ENCODE peak calls at places on chromosome 12, in seven cellular contexts. Q, B, D, I, E, K and G are unnamed samples.

GRCh38 chr12:124369055-124369900 is 74.4 kb downstream of the RFLNA start:
- DNase-seq in Q (no peak), B (peak; percentile 100), D (peak; percentile 98), I (peak; percentile 85), E (peak; percentile 87), K (peak; percentile 76), G (peak; percentile 88)

GRCh38 chr12:57309420-57309819 is 58.4 kb upstream of the STAC3 start:
- DNase-seq in Q (no peak), B (peak; percentile 90), D (peak; percentile 41), I (no peak), E (no peak), K (no peak), G (no peak)

GRCh38 chr12:11228268-11228879 is 41.1 kb downstream of the PRB3 start:
- DNase-seq in Q (peak; percentile 76), B (peak; percentile 21), D (peak; percentile 29), I (peak; percentile 63), E (no peak), K (no peak), G (peak; percentile 10)

GRCh38 chr12:42482086-42482819 is 107.3 kb downstream of the PRICKLE1 start:
- DNase-seq in Q (no peak), B (peak; percentile 80), D (no peak), I (peak; percentile 36), E (no peak), K (no peak), G (no peak)

GRCh38 chr12:71070416-71071155 is 87.2 kb downstream of the TSPAN8 start:
- DNase-seq in Q (no peak), B (no peak), D (no peak), I (no peak), E (no peak), K (no peak), G (no peak)

GRCh38 chr12:76623929-76624328 is 64.4 kb upstream of the OSBPL8 start:
- DNase-seq in Q (no peak), B (peak; percentile 79), D (peak; percentile 90), I (no peak), E (no peak), K (no peak), G (no peak)

GRCh38 chr12:13247596-13247995 is 51.1 kb downstream of the EMP1 start:
- DNase-seq in Q (no peak), B (no peak), D (no peak), I (no peak), E (no peak), K (no peak), G (no peak)

GRCh38 chr12:52924764-52925716 is 20.2 kb upstream of the KRT8 start:
- DNase-seq in Q (no peak), B (peak; percentile 92), D (peak; percentile 96), I (peak; percentile 56), E (no peak), K (no peak), G (no peak)

GRCh38 chr12:4027412-4027811 is 154.2 kb upstream of the PARP11 start:
- DNase-seq in Q (no peak), B (no peak), D (peak; percentile 21), I (no peak), E (no peak), K (no peak), G (no peak)

GRCh38 chr12:111066744-111067437 is 146.5 kb upstream of the MYL2 start:
- DNase-seq in Q (no peak), B (peak; percentile 48), D (peak; percentile 10), I (no peak), E (no peak), K (no peak), G (no peak)

GRCh38 chr12:83378186-83378727 is 691.6 kb downstream of the TMTC2 start:
- DNase-seq in Q (no peak), B (no peak), D (no peak), I (no peak), E (no peak), K (no peak), G (no peak)

GRCh38 chr12:49827351-49828099 is 688 bp downstream of the NCKAP5L start:
- DNase-seq in Q (peak; percentile 78), B (peak; percentile 89), D (peak; percentile 87), I (peak; percentile 58), E (peak; percentile 78), K (peak; percentile 53), G (peak; percentile 70)

GRCh38 chr12:48980389-48980952 is 2.3 kb downstream of the WNT1 start:
- DNase-seq in Q (peak; percentile 76), B (peak; percentile 75), D (no peak), I (no peak), E (no peak), K (no peak), G (no peak)

GRCh38 chr12:54390668-54391551 is 6.4 kb upstream of the ZNF385A start:
- DNase-seq in Q (peak; percentile 85), B (peak; percentile 73), D (no peak), I (peak; percentile 69), E (peak; percentile 55), K (peak; percentile 37), G (peak; percentile 22)

GRCh38 chr12:50937653-50938052 is 14.7 kb upstream of the HIGD1C start:
- DNase-seq in Q (no peak), B (no peak), D (no peak), I (no peak), E (no peak), K (no peak), G (no peak)

GRCh38 chr12:132506730-132507538 is 17.0 kb downstream of the FBRSL1 start:
- DNase-seq in Q (no peak), B (peak; percentile 100), D (no peak), I (no peak), E (peak; percentile 62), K (peak; percentile 61), G (peak; percentile 83)

GRCh38 chr12:130115646-130116045 is 46.6 kb upstream of the FZD10 start:
- DNase-seq in Q (no peak), B (no peak), D (no peak), I (no peak), E (no peak), K (no peak), G (no peak)

GRCh38 chr12:121483950-121484349 is 84.0 kb downstream of the RNF34 start:
- DNase-seq in Q (peak; percentile 17), B (no peak), D (no peak), I (no peak), E (no peak), K (no peak), G (no peak)